ENCODE peak calls at places on chromosomes 2 and 18, in eight cellular contexts. One of them, this sample, is unnamed.

GRCh38 chr18:61894751-61895524 is 2.1 kb upstream of the RNF152 start:
- DNase-seq in SK-N-SH: no peak
- DNase-seq in OCI-LY7: no peak
- DNase-seq in GM23338: peak; percentile 29
- DNase-seq in PC-3: no peak
- DNase-seq in MM.1S: no peak
- DNase-seq in GM23248: peak; percentile 21
- DNase-seq in HCT116: no peak
- DNase-seq in this sample: peak; percentile 36

GRCh38 chr18:2337552-2338141 is 233.7 kb downstream of the METTL4 start:
- DNase-seq in GM23248: peak; percentile 61
- DNase-seq in PC-3: peak; percentile 79
- DNase-seq in GM23338: peak; percentile 74
- DNase-seq in MM.1S: peak; percentile 32
- DNase-seq in HCT116: peak; percentile 19
- DNase-seq in SK-N-SH: peak; percentile 26
- DNase-seq in OCI-LY7: peak; percentile 63
- DNase-seq in this sample: peak; percentile 51

GRCh38 chr2:226692521-226693126 is 107.0 kb downstream of the IRS1 start:
- DNase-seq in GM23338: no peak
- DNase-seq in OCI-LY7: no peak
- DNase-seq in PC-3: no peak
- DNase-seq in HCT116: no peak
- DNase-seq in MM.1S: no peak
- DNase-seq in SK-N-SH: no peak
- DNase-seq in GM23248: no peak
- DNase-seq in this sample: no peak

GRCh38 chr2:116148361-116148760 is 1666.1 kb upstream of the DDX18 start:
- DNase-seq in GM23338: no peak
- DNase-seq in PC-3: no peak
- DNase-seq in SK-N-SH: no peak
- DNase-seq in OCI-LY7: no peak
- DNase-seq in HCT116: no peak
- DNase-seq in GM23248: no peak
- DNase-seq in MM.1S: no peak
- DNase-seq in this sample: no peak

GRCh38 chr2:179132076-179132475 is 82.1 kb upstream of the CCDC141 start:
- DNase-seq in HCT116: no peak
- DNase-seq in MM.1S: no peak
- DNase-seq in GM23338: no peak
- DNase-seq in GM23248: no peak
- DNase-seq in SK-N-SH: peak; percentile 25
- DNase-seq in OCI-LY7: no peak
- DNase-seq in PC-3: no peak
- DNase-seq in this sample: no peak

GRCh38 chr2:152635635-152636298 is 81.5 kb downstream of the PRPF40A start:
- DNase-seq in GM23248: peak; percentile 61
- DNase-seq in GM23338: peak; percentile 87
- DNase-seq in SK-N-SH: peak; percentile 60
- DNase-seq in HCT116: peak; percentile 34
- DNase-seq in OCI-LY7: peak; percentile 46
- DNase-seq in PC-3: peak; percentile 69
- DNase-seq in MM.1S: peak; percentile 51
- DNase-seq in this sample: peak; percentile 78

GRCh38 chr2:54336136-54336976 is 80.3 kb upstream of the TSPYL6 start:
- DNase-seq in GM23338: no peak
- DNase-seq in PC-3: no peak
- DNase-seq in GM23248: peak; percentile 87
- DNase-seq in SK-N-SH: no peak
- DNase-seq in HCT116: no peak
- DNase-seq in OCI-LY7: no peak
- DNase-seq in MM.1S: no peak
- DNase-seq in this sample: no peak

GRCh38 chr2:220134756-220135534 is 507.5 kb downstream of the SLC4A3 start:
- DNase-seq in SK-N-SH: no peak
- DNase-seq in OCI-LY7: no peak
- DNase-seq in GM23248: no peak
- DNase-seq in GM23338: no peak
- DNase-seq in MM.1S: no peak
- DNase-seq in HCT116: no peak
- DNase-seq in PC-3: peak; percentile 39
- DNase-seq in this sample: no peak

GRCh38 chr2:152598975-152599724 is 118.1 kb downstream of the PRPF40A start:
- DNase-seq in GM23248: peak; percentile 33
- DNase-seq in GM23338: no peak
- DNase-seq in HCT116: peak; percentile 15
- DNase-seq in PC-3: peak; percentile 54
- DNase-seq in OCI-LY7: no peak
- DNase-seq in MM.1S: no peak
- DNase-seq in SK-N-SH: no peak
- DNase-seq in this sample: no peak

GRCh38 chr2:30862054-30862651 is 54.9 kb upstream of the CAPN13 start:
- DNase-seq in GM23338: peak; percentile 79
- DNase-seq in SK-N-SH: peak; percentile 83
- DNase-seq in MM.1S: peak; percentile 80
- DNase-seq in HCT116: peak; percentile 55
- DNase-seq in GM23248: peak; percentile 92
- DNase-seq in OCI-LY7: peak; percentile 79
- DNase-seq in PC-3: peak; percentile 84
- DNase-seq in this sample: peak; percentile 79

GRCh38 chr2:232417489-232417888 is 10.8 kb downstream of the ALPG start:
- DNase-seq in MM.1S: no peak
- DNase-seq in OCI-LY7: no peak
- DNase-seq in GM23248: no peak
- DNase-seq in PC-3: no peak
- DNase-seq in GM23338: no peak
- DNase-seq in HCT116: no peak
- DNase-seq in SK-N-SH: no peak
- DNase-seq in this sample: no peak

GRCh38 chr2:196336715-196337617 is 165.6 kb upstream of the STK17B start:
- DNase-seq in OCI-LY7: peak; percentile 49
- DNase-seq in GM23248: peak; percentile 74
- DNase-seq in SK-N-SH: peak; percentile 54
- DNase-seq in HCT116: no peak
- DNase-seq in GM23338: peak; percentile 61
- DNase-seq in PC-3: peak; percentile 70
- DNase-seq in MM.1S: peak; percentile 41
- DNase-seq in this sample: peak; percentile 37

GRCh38 chr2:127771756-127772155 is 39.2 kb downstream of the WDR33 start:
- DNase-seq in HCT116: no peak
- DNase-seq in MM.1S: no peak
- DNase-seq in SK-N-SH: no peak
- DNase-seq in GM23248: peak; percentile 77
- DNase-seq in OCI-LY7: no peak
- DNase-seq in GM23338: no peak
- DNase-seq in PC-3: peak; percentile 68
- DNase-seq in this sample: no peak

GRCh38 chr18:54671291-54671881 is 80.3 kb downstream of the DYNAP start:
- DNase-seq in PC-3: peak; percentile 70
- DNase-seq in OCI-LY7: peak; percentile 34
- DNase-seq in GM23248: peak; percentile 54
- DNase-seq in SK-N-SH: peak; percentile 39
- DNase-seq in HCT116: peak; percentile 24
- DNase-seq in MM.1S: peak; percentile 35
- DNase-seq in GM23338: peak; percentile 70
- DNase-seq in this sample: peak; percentile 60

GRCh38 chr2:105612049-105612448 is 132.7 kb upstream of the NCK2 start:
- DNase-seq in GM23338: no peak
- DNase-seq in GM23248: no peak
- DNase-seq in PC-3: no peak
- DNase-seq in MM.1S: no peak
- DNase-seq in OCI-LY7: no peak
- DNase-seq in HCT116: no peak
- DNase-seq in SK-N-SH: no peak
- DNase-seq in this sample: no peak

GRCh38 chr2:229586012-229586411 is 128.3 kb downstream of the DNER start:
- DNase-seq in SK-N-SH: no peak
- DNase-seq in OCI-LY7: no peak
- DNase-seq in GM23248: no peak
- DNase-seq in HCT116: peak; percentile 48
- DNase-seq in GM23338: no peak
- DNase-seq in MM.1S: no peak
- DNase-seq in PC-3: peak; percentile 89
- DNase-seq in this sample: no peak

DNA sequence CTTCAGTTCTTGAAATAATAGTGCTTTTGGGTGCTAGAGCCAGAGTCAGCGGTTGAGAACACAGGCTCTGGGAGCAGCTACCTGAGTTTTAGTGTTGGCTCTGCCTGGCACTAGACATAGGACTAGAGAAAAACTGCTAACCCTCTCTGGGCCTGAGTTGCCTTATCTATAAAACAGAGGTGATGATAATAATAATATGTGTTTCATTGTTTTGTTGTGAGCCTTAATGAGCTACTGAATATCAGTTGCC is 391.7 kb downstream of the PTPRM start:
- DNase-seq in HCT116: no peak
- DNase-seq in PC-3: no peak
- DNase-seq in MM.1S: peak; percentile 33
- DNase-seq in OCI-LY7: no peak
- DNase-seq in GM23248: peak; percentile 3
- DNase-seq in GM23338: no peak
- DNase-seq in SK-N-SH: no peak
- DNase-seq in this sample: no peak
- H2AFZ ChIP-seq in HCT116: no peak overlapping the region
- H2AFZ ChIP-seq in PC-3: no peak overlapping the region
- H2AFZ ChIP-seq in MM.1S: peak overlapping the region; percentile 64
- H2AFZ ChIP-seq in OCI-LY7: no peak overlapping the region
- H2AFZ ChIP-seq in GM23248: no peak overlapping the region
- H2AFZ ChIP-seq in GM23338: no peak overlapping the region
- H2AFZ ChIP-seq in SK-N-SH: peak overlapping the region; percentile 39
- H2AFZ ChIP-seq in this sample: no peak overlapping the region

DNA sequence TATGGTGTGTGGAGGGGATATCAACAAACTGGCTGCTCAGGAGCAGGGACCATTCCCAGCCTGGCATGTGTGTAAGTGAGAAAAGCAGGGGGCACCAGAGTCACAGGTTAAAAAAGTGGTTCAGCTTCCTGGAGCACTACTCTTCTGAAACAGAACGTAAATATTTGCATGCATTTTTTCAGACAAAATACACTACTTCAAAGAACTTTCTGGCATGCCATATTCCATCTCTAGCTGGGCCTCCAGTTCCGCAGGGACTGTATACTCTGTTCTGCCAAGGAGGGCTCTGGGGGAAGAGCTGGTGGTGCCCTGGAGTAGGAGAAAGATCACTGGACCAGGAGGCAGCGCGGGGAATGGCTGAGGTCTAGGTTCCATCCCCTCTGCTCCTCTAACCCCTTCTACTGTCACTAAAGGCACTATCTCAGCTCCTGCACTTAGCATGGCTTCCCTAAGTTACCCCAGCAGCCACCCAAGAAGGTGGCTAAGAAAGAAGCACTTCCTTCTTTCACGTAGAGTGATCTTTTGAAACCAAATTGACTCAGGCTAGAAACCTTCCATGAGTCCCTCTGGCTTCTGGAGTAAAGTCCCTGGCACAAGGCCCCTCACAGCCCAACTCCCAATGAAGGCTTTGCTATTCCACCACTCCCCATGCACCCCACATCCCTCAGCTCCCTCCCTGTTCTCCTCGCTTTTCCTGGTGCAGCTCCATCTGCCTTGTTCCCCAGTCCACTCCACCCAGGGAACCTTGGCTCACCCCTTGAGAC is 57.6 kb upstream of the CABLES1 start:
- DNase-seq in PC-3: peak; percentile 60
- DNase-seq in SK-N-SH: peak; percentile 36
- DNase-seq in OCI-LY7: peak; percentile 47
- DNase-seq in GM23338: peak; percentile 36
- DNase-seq in GM23248: no peak
- DNase-seq in MM.1S: no peak
- DNase-seq in HCT116: no peak
- DNase-seq in this sample: no peak
- TF ChIP-seq EZH2phosphoT487 in PC-3: no peak
- TF ChIP-seq EZH2phosphoT487 in SK-N-SH: no peak
- TF ChIP-seq EZH2phosphoT487 in OCI-LY7: no peak
- TF ChIP-seq EZH2phosphoT487 in GM23338: no peak
- TF ChIP-seq EZH2phosphoT487 in GM23248: no peak
- TF ChIP-seq EZH2phosphoT487 in MM.1S: no peak
- TF ChIP-seq EZH2phosphoT487 in HCT116: no peak
- TF ChIP-seq EZH2phosphoT487 in this sample: no peak

DNA sequence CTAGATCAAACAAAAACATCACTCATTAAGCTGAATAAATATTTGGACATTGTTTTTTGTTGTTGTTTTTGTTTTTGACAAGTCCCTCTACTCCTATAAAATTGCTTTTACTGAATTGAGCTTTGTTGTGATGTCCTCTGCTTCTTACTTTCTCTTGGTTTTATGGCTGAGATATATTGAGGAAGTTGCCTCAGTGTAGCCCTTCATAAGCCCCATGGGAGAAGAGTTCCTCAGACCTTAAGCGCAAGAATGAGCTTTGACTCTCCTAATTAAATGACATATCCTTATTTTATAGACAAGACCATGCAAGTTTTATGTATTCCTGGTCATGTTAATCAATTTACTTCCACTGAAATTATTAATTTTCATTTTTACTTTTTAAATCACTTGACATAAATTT is 54.9 kb downstream of the CERKL start:
- DNase-seq in SK-N-SH: no peak
- DNase-seq in GM23338: no peak
- DNase-seq in OCI-LY7: no peak
- DNase-seq in PC-3: no peak
- DNase-seq in GM23248: no peak
- DNase-seq in MM.1S: no peak
- DNase-seq in HCT116: no peak
- DNase-seq in this sample: no peak
- H2AFZ ChIP-seq in SK-N-SH: no peak overlapping the region
- H2AFZ ChIP-seq in GM23338: no peak overlapping the region
- H2AFZ ChIP-seq in OCI-LY7: no peak overlapping the region
- H2AFZ ChIP-seq in PC-3: no peak overlapping the region
- H2AFZ ChIP-seq in GM23248: no peak overlapping the region
- H2AFZ ChIP-seq in MM.1S: no peak overlapping the region
- H2AFZ ChIP-seq in HCT116: no peak overlapping the region
- H2AFZ ChIP-seq in this sample: no peak overlapping the region

DNA sequence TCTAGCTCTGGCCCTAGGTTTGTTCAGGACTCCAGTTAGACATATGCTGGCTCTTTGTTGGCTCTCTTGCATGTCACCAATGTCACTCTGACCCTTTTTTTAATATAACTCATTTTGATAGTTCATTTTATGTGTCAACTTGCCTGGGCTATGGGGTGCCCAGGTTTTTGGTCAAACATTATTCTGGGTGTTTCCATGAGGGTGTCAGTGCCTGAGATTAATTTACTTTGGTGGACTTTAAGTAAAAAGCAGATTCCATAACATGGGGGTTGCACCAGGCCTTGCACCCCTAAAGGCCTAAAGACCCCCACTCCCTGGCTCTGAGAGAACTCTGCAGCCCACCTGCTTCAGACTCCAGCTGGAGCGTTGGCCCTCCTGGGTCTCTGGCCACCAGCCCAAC is 48.1 kb upstream of the SNTG2 start:
- DNase-seq in MM.1S: no peak
- DNase-seq in GM23248: no peak
- DNase-seq in PC-3: no peak
- DNase-seq in OCI-LY7: no peak
- DNase-seq in GM23338: no peak
- DNase-seq in SK-N-SH: no peak
- DNase-seq in HCT116: no peak
- DNase-seq in this sample: no peak
- TF ChIP-seq EZH2phosphoT487 in MM.1S: no peak
- TF ChIP-seq EZH2phosphoT487 in GM23248: no peak
- TF ChIP-seq EZH2phosphoT487 in PC-3: no peak
- TF ChIP-seq EZH2phosphoT487 in OCI-LY7: no peak
- TF ChIP-seq EZH2phosphoT487 in GM23338: no peak
- TF ChIP-seq EZH2phosphoT487 in SK-N-SH: no peak
- TF ChIP-seq EZH2phosphoT487 in HCT116: no peak
- TF ChIP-seq EZH2phosphoT487 in this sample: no peak

This sample was measured in neural progenitor cell.